ENCODE peak calls at places on chromosomes 2 and 18, in five cellular contexts. One of them, this sample, is unnamed.

GRCh38 chr2:11495844-11496271 is 29.9 kb upstream of the E2F6 start:
- DNase-seq in psoas muscle: no peak
- DNase-seq in tibial artery: no peak
- DNase-seq in endothelial cell of umbilical vein: no peak
- DNase-seq in GM23338: peak; percentile 54
- DNase-seq in this sample: no peak

GRCh38 chr2:221741496-221742211 is 169.6 kb upstream of the EPHA4 start:
- DNase-seq in psoas muscle: no peak
- DNase-seq in tibial artery: no peak
- DNase-seq in GM23338: no peak
- DNase-seq in endothelial cell of umbilical vein: no peak
- DNase-seq in this sample: no peak

GRCh38 chr2:240437181-240437860 is 1.9 kb downstream of the GPC1 start:
- DNase-seq in tibial artery: no peak
- DNase-seq in psoas muscle: peak; percentile 16
- DNase-seq in endothelial cell of umbilical vein: no peak
- DNase-seq in GM23338: no peak
- DNase-seq in this sample: no peak

GRCh38 chr2:86238354-86238753 is 39.1 kb downstream of the MRPL35 start:
- DNase-seq in psoas muscle: no peak
- DNase-seq in GM23338: no peak
- DNase-seq in endothelial cell of umbilical vein: no peak
- DNase-seq in tibial artery: no peak
- DNase-seq in this sample: no peak

GRCh38 chr18:7980661-7981060 is 413.5 kb downstream of the PTPRM start:
- DNase-seq in GM23338: no peak
- DNase-seq in psoas muscle: no peak
- DNase-seq in endothelial cell of umbilical vein: no peak
- DNase-seq in tibial artery: peak; percentile 35
- DNase-seq in this sample: no peak

GRCh38 chr18:25076980-25077780 is 274.8 kb downstream of the ZNF521 start:
- DNase-seq in tibial artery: no peak
- DNase-seq in endothelial cell of umbilical vein: peak; percentile 55
- DNase-seq in psoas muscle: no peak
- DNase-seq in GM23338: no peak
- DNase-seq in this sample: no peak

GRCh38 chr2:207807516-207807915 is 37.8 kb upstream of the FZD5 start:
- DNase-seq in GM23338: no peak
- DNase-seq in endothelial cell of umbilical vein: no peak
- DNase-seq in tibial artery: no peak
- DNase-seq in psoas muscle: no peak
- DNase-seq in this sample: no peak

GRCh38 chr2:33093293-33093692 is 146.5 kb downstream of the LTBP1 start:
- DNase-seq in endothelial cell of umbilical vein: no peak
- DNase-seq in tibial artery: no peak
- DNase-seq in GM23338: no peak
- DNase-seq in psoas muscle: no peak
- DNase-seq in this sample: no peak

GRCh38 chr2:199366406-199366805 is 91.3 kb downstream of the SATB2 start:
- DNase-seq in endothelial cell of umbilical vein: no peak
- DNase-seq in tibial artery: no peak
- DNase-seq in psoas muscle: no peak
- DNase-seq in GM23338: no peak
- DNase-seq in this sample: no peak

GRCh38 chr2:155372969-155373368 is 674.5 kb downstream of the KCNJ3 start:
- DNase-seq in psoas muscle: no peak
- DNase-seq in tibial artery: no peak
- DNase-seq in endothelial cell of umbilical vein: peak; percentile 61
- DNase-seq in GM23338: peak; percentile 56
- DNase-seq in this sample: no peak

GRCh38 chr18:78913830-78914585 is 65.6 kb upstream of the SALL3 start:
- DNase-seq in endothelial cell of umbilical vein: no peak
- DNase-seq in tibial artery: no peak
- DNase-seq in GM23338: no peak
- DNase-seq in psoas muscle: no peak
- DNase-seq in this sample: no peak

GRCh38 chr18:48391863-48392262 is 17.3 kb downstream of the ZBTB7C start:
- DNase-seq in GM23338: no peak
- DNase-seq in psoas muscle: no peak
- DNase-seq in endothelial cell of umbilical vein: no peak
- DNase-seq in tibial artery: no peak
- DNase-seq in this sample: no peak

GRCh38 chr18:3664563-3665178 is 214.7 kb downstream of the TGIF1 start:
- DNase-seq in endothelial cell of umbilical vein: no peak
- DNase-seq in tibial artery: no peak
- DNase-seq in GM23338: peak; percentile 51
- DNase-seq in psoas muscle: no peak
- DNase-seq in this sample: no peak

GRCh38 chr2:122028371-122029102 is 273.1 kb downstream of the TSN start:
- DNase-seq in tibial artery: no peak
- DNase-seq in GM23338: no peak
- DNase-seq in endothelial cell of umbilical vein: no peak
- DNase-seq in psoas muscle: no peak
- DNase-seq in this sample: no peak

GRCh38 chr18:47680488-47680887 is 250.0 kb downstream of the SMAD2 start:
- DNase-seq in endothelial cell of umbilical vein: no peak
- DNase-seq in GM23338: no peak
- DNase-seq in tibial artery: no peak
- DNase-seq in psoas muscle: no peak
- DNase-seq in this sample: no peak

GRCh38 chr2:181273986-181274385 is 183.2 kb upstream of the ITGA4 start:
- DNase-seq in tibial artery: no peak
- DNase-seq in psoas muscle: no peak
- DNase-seq in endothelial cell of umbilical vein: no peak
- DNase-seq in GM23338: no peak
- DNase-seq in this sample: no peak

GRCh38 chr2:49261791-49262190 is 107.5 kb upstream of the FSHR start:
- DNase-seq in GM23338: no peak
- DNase-seq in tibial artery: no peak
- DNase-seq in psoas muscle: no peak
- DNase-seq in endothelial cell of umbilical vein: no peak
- DNase-seq in this sample: no peak

GRCh38 chr18:23182606-23183005 is 47.3 kb downstream of the CABLES1 start:
- DNase-seq in endothelial cell of umbilical vein: no peak
- DNase-seq in psoas muscle: no peak
- DNase-seq in GM23338: no peak
- DNase-seq in tibial artery: no peak
- DNase-seq in this sample: no peak

GRCh38 chr2:74553892-74554820 is at the start of the genes DOK1 and LOXL3:
- DNase-seq in psoas muscle: peak; percentile 89
- DNase-seq in GM23338: peak; percentile 95
- DNase-seq in endothelial cell of umbilical vein: peak; percentile 69
- DNase-seq in tibial artery: peak; percentile 87
- DNase-seq in this sample: no peak

GRCh38 chr2:66940082-66940481 is 457.1 kb upstream of the ETAA1 start:
- DNase-seq in GM23338: no peak
- DNase-seq in psoas muscle: no peak
- DNase-seq in endothelial cell of umbilical vein: no peak
- DNase-seq in tibial artery: no peak
- DNase-seq in this sample: no peak

GRCh38 chr2:71512386-71512785 is 59.0 kb downstream of the DYSF start:
- DNase-seq in endothelial cell of umbilical vein: no peak
- DNase-seq in tibial artery: no peak
- DNase-seq in GM23338: no peak
- DNase-seq in psoas muscle: no peak
- DNase-seq in this sample: no peak

GRCh38 chr18:48592540-48592939 is 53.7 kb downstream of the CTIF start:
- DNase-seq in GM23338: no peak
- DNase-seq in endothelial cell of umbilical vein: no peak
- DNase-seq in psoas muscle: no peak
- DNase-seq in tibial artery: no peak
- DNase-seq in this sample: no peak

GRCh38 chr2:181354626-181355025 is 102.6 kb upstream of the ITGA4 start:
- DNase-seq in GM23338: no peak
- DNase-seq in psoas muscle: no peak
- DNase-seq in tibial artery: no peak
- DNase-seq in endothelial cell of umbilical vein: no peak
- DNase-seq in this sample: no peak

GRCh38 chr2:12685145-12685544 is 31.6 kb upstream of the TRIB2 start:
- DNase-seq in tibial artery: no peak
- DNase-seq in endothelial cell of umbilical vein: no peak
- DNase-seq in GM23338: no peak
- DNase-seq in psoas muscle: no peak
- DNase-seq in this sample: no peak

GRCh38 chr2:146392191-146392590 is 1452.6 kb upstream of the ACVR2A start:
- DNase-seq in endothelial cell of umbilical vein: no peak
- DNase-seq in psoas muscle: no peak
- DNase-seq in GM23338: no peak
- DNase-seq in tibial artery: no peak
- DNase-seq in this sample: no peak
- H3K4me3 ChIP-seq in endothelial cell of umbilical vein: no peak overlapping the region
- H3K4me3 ChIP-seq in psoas muscle: no peak overlapping the region
- H3K4me3 ChIP-seq in GM23338: no peak overlapping the region
- H3K4me3 ChIP-seq in tibial artery: no peak overlapping the region
- H3K4me3 ChIP-seq in this sample: no peak overlapping the region

DNA sequence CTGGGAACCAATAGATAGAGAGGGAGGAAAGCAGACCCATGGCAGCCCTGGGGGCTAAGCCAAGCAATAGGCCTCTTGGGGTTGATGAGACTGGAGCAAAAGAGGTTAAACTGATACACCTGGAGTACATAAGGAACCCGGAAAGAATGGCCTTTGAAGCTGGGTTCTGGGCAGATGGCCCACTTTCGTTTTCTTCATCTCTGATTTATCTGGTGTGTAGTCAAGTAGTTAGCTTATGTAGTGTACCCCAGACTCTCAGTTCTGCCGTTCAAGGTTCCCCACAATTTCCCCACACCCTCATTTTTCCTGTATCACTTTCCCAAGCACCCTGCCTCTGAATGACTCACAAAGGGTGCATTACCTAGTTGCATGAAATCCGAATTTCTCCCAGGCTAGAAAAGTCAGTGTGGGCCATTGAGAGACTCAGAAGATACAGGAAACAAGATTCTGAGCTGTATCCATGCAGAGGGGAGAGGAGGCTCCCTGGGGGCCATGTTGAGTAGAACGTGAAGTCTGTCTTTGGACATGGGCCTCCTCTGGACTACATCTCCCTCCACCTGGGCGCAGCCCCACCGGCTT is 235.0 kb downstream of the LOXHD1 start:
- DNase-seq in psoas muscle: no peak
- DNase-seq in endothelial cell of umbilical vein: no peak
- DNase-seq in tibial artery: no peak
- DNase-seq in GM23338: no peak
- DNase-seq in this sample: no peak
- H3K4me1 ChIP-seq in psoas muscle: peaks cover 51% of the 10 kb centered on the region
- H3K4me1 ChIP-seq in endothelial cell of umbilical vein: no peaks in the 10 kb centered on the region
- H3K4me1 ChIP-seq in tibial artery: no peaks in the 10 kb centered on the region
- H3K4me1 ChIP-seq in GM23338: peaks cover 20% of the 10 kb centered on the region
- H3K4me1 ChIP-seq in this sample: peaks cover 4% of the 10 kb centered on the region

DNA sequence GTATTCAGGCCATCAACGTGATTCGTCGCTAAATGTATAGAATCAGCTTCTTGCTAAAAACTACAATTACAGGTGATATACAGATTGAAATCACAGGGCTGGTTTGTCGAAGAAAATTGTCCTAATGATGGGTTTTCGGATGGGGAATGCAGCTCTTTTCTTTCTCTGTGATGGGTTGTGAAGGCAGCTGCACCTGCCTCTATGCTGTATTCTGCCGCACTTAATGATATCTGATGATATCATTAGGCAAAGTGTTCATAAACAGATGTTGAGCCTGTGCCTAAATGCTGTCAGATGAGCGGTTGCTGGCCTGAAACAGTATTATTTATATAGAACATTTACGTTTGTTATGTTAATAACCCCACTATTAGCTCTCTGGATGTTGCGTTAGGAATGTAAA is 218.1 kb downstream of the ARHGAP15 start:
- DNase-seq in psoas muscle: no peak
- DNase-seq in endothelial cell of umbilical vein: no peak
- DNase-seq in tibial artery: no peak
- DNase-seq in GM23338: peak; percentile 12
- DNase-seq in this sample: no peak
- H3K4me3 ChIP-seq in psoas muscle: no peak overlapping the region
- H3K4me3 ChIP-seq in endothelial cell of umbilical vein: no peak overlapping the region
- H3K4me3 ChIP-seq in tibial artery: no peak overlapping the region
- H3K4me3 ChIP-seq in GM23338: peak overlapping the region; percentile 11
- H3K4me3 ChIP-seq in this sample: no peak overlapping the region

GRCh38 chr2:1628893-1629292 is 115.4 kb downstream of the PXDN start:
- DNase-seq in psoas muscle: no peak
- DNase-seq in tibial artery: peak; percentile 84
- DNase-seq in GM23338: no peak
- DNase-seq in endothelial cell of umbilical vein: peak; percentile 78
- DNase-seq in this sample: no peak
- H3K4me1 ChIP-seq in psoas muscle: no peaks in the 10 kb centered on the region
- H3K4me1 ChIP-seq in tibial artery: no peaks in the 10 kb centered on the region
- H3K4me1 ChIP-seq in GM23338: peaks cover 30% of the 10 kb centered on the region
- H3K4me1 ChIP-seq in endothelial cell of umbilical vein: peaks cover 23% of the 10 kb centered on the region
- H3K4me1 ChIP-seq in this sample: peaks cover 3% of the 10 kb centered on the region

GRCh38 chr18:70634576-70635147 is 345.8 kb downstream of the SOCS6 start:
- DNase-seq in endothelial cell of umbilical vein: no peak
- DNase-seq in psoas muscle: no peak
- DNase-seq in tibial artery: no peak
- DNase-seq in GM23338: no peak
- DNase-seq in this sample: no peak

GRCh38 chr18:70640336-70640887 is 351.6 kb downstream of the SOCS6 start:
- DNase-seq in GM23338: no peak
- DNase-seq in endothelial cell of umbilical vein: no peak
- DNase-seq in psoas muscle: no peak
- DNase-seq in tibial artery: no peak
- DNase-seq in this sample: no peak

GRCh38 chr18:70641156-70641775 is 352.4 kb downstream of the SOCS6 start:
- DNase-seq in psoas muscle: no peak
- DNase-seq in endothelial cell of umbilical vein: no peak
- DNase-seq in GM23338: no peak
- DNase-seq in tibial artery: no peak
- DNase-seq in this sample: no peak

GRCh38 chr18:70636991-70637390 is 348.1 kb downstream of the SOCS6 start:
- DNase-seq in psoas muscle: no peak
- DNase-seq in tibial artery: no peak
- DNase-seq in endothelial cell of umbilical vein: no peak
- DNase-seq in GM23338: no peak
- DNase-seq in this sample: no peak
- H3K4me3 ChIP-seq in psoas muscle: no peak overlapping the region
- H3K4me3 ChIP-seq in tibial artery: no peak overlapping the region
- H3K4me3 ChIP-seq in endothelial cell of umbilical vein: no peak overlapping the region
- H3K4me3 ChIP-seq in GM23338: no peak overlapping the region
- H3K4me3 ChIP-seq in this sample: no peak overlapping the region

DNA sequence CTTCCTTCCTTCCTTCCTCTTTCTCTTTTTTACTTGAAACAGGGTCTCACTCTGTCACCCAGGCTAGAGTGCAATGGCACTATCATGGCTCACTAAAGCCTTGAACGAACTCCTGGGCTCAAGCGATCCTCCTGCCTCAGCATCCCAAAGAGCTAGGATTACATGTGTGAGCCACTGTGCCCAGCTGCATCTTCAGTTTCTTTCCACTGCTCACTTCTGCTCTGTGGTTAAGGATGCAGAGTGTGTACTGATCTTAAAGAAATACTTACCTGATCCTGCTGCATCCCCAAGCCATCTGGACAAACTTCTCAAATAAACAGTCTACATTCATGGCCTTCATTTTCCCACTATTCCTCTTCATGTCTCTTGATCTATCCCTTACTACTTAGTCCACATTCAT is 13.0 kb downstream of the DPP4 start:
- DNase-seq in GM23338: no peak
- DNase-seq in psoas muscle: no peak
- DNase-seq in endothelial cell of umbilical vein: no peak
- DNase-seq in tibial artery: no peak
- DNase-seq in this sample: no peak
- H3K4me1 ChIP-seq in GM23338: no peaks in the 10 kb centered on the region
- H3K4me1 ChIP-seq in psoas muscle: no peaks in the 10 kb centered on the region
- H3K4me1 ChIP-seq in endothelial cell of umbilical vein: no peaks in the 10 kb centered on the region
- H3K4me1 ChIP-seq in tibial artery: no peaks in the 10 kb centered on the region
- H3K4me1 ChIP-seq in this sample: no peaks in the 10 kb centered on the region